ENCODE peak calls at places on chromosomes 11 and 22, in four cellular contexts. One of them, this sample, is unnamed.

GRCh38 chr11:47398011-47398410 is 10.4 kb upstream of the SLC39A13 start:
- DNase-seq in NCI-H774: no peak
- DNase-seq in HFF-Myc: no peak
- DNase-seq in left ventricle myocardium inferior: no peak
- DNase-seq in this sample: no peak

GRCh38 chr11:130144129-130144528 is 15.5 kb upstream of the ST14 start:
- DNase-seq in NCI-H774: no peak
- DNase-seq in HFF-Myc: no peak
- DNase-seq in left ventricle myocardium inferior: no peak
- DNase-seq in this sample: no peak

GRCh38 chr11:34263462-34264186 is 94.2 kb downstream of the ABTB2 start:
- DNase-seq in NCI-H774: peak
- DNase-seq in HFF-Myc: peak
- DNase-seq in left ventricle myocardium inferior: peak
- DNase-seq in this sample: no peak

GRCh38 chr22:43060213-43060612 is 29.0 kb downstream of the TTLL1 start:
- DNase-seq in NCI-H774: no peak
- DNase-seq in HFF-Myc: no peak
- DNase-seq in left ventricle myocardium inferior: no peak
- DNase-seq in this sample: peak

GRCh38 chr11:108635106-108635505 is 29.8 kb upstream of the DDX10 start:
- DNase-seq in NCI-H774: no peak
- DNase-seq in HFF-Myc: no peak
- DNase-seq in left ventricle myocardium inferior: no peak
- DNase-seq in this sample: no peak

GRCh38 chr22:30368420-30368819 is 11.6 kb downstream of the CCDC157 start:
- DNase-seq in NCI-H774: no peak
- DNase-seq in HFF-Myc: no peak
- DNase-seq in left ventricle myocardium inferior: no peak
- DNase-seq in this sample: no peak

GRCh38 chr22:48585916-48586798 is 1241.5 kb downstream of the BRD1 start:
- DNase-seq in NCI-H774: no peak
- DNase-seq in HFF-Myc: no peak
- DNase-seq in left ventricle myocardium inferior: no peak
- DNase-seq in this sample: no peak

GRCh38 chr11:12216542-12217422 is 106.4 kb downstream of the MICAL2 start:
- DNase-seq in NCI-H774: no peak
- DNase-seq in HFF-Myc: no peak
- DNase-seq in left ventricle myocardium inferior: peak
- DNase-seq in this sample: no peak

GRCh38 chr11:12600829-12601228 is 73.4 kb upstream of the TEAD1 start:
- DNase-seq in NCI-H774: no peak
- DNase-seq in HFF-Myc: no peak
- DNase-seq in left ventricle myocardium inferior: no peak
- DNase-seq in this sample: no peak

GRCh38 chr11:44837650-44838049 is 110.9 kb downstream of the TSPAN18 start:
- DNase-seq in NCI-H774: no peak
- DNase-seq in HFF-Myc: no peak
- DNase-seq in left ventricle myocardium inferior: no peak
- DNase-seq in this sample: no peak

GRCh38 chr11:5596611-5597201 is at the start of gene TRIM6:
- DNase-seq in NCI-H774: no peak
- DNase-seq in HFF-Myc: no peak
- DNase-seq in left ventricle myocardium inferior: peak
- DNase-seq in this sample: peak

GRCh38 chr11:28347351-28347750 is 239.2 kb downstream of the METTL15 start:
- DNase-seq in NCI-H774: no peak
- DNase-seq in HFF-Myc: no peak
- DNase-seq in left ventricle myocardium inferior: no peak
- DNase-seq in this sample: no peak

GRCh38 chr11:125376117-125376516 is 119.9 kb downstream of the FEZ1 start:
- DNase-seq in NCI-H774: no peak
- DNase-seq in HFF-Myc: no peak
- DNase-seq in left ventricle myocardium inferior: peak
- DNase-seq in this sample: no peak

GRCh38 chr22:32748509-32748908 is 53.0 kb upstream of the TIMP3 start:
- DNase-seq in NCI-H774: no peak
- DNase-seq in HFF-Myc: no peak
- DNase-seq in left ventricle myocardium inferior: no peak
- DNase-seq in this sample: no peak

GRCh38 chr22:45006101-45006872 is 3.5 kb downstream of the PHF21B start:
- DNase-seq in NCI-H774: no peak
- DNase-seq in HFF-Myc: no peak
- DNase-seq in left ventricle myocardium inferior: no peak
- DNase-seq in this sample: peak

GRCh38 chr11:44149651-44150050 is 54.2 kb downstream of the EXT2 start:
- DNase-seq in NCI-H774: no peak
- DNase-seq in HFF-Myc: no peak
- DNase-seq in left ventricle myocardium inferior: no peak
- DNase-seq in this sample: no peak

GRCh38 chr11:119728226-119728626 is 774 bp downstream of the NECTIN1 start:
- DNase-seq in NCI-H774: peak
- DNase-seq in HFF-Myc: no peak
- DNase-seq in left ventricle myocardium inferior: no peak
- DNase-seq in this sample: peak

This sample was measured in GM20000.